ENCODE peak calls at places on chromosomes 1 and 21, in four cellular contexts. One of them, this sample, is unnamed.

GRCh38 chr1:233442392-233442791 is 114.9 kb downstream of the MAP3K21 start:
- DNase-seq in endothelial cell of umbilical vein: no peak
- DNase-seq in H1: no peak
- DNase-seq in hepatocyte: no peak
- DNase-seq in this sample: no peak

GRCh38 chr1:4825841-4826450 is 171.5 kb downstream of the AJAP1 start:
- DNase-seq in H1: no peak
- DNase-seq in hepatocyte: peak
- DNase-seq in endothelial cell of umbilical vein: no peak
- DNase-seq in this sample: peak

GRCh38 chr1:55860816-55861519 is 645.8 kb upstream of the USP24 start:
- DNase-seq in hepatocyte: peak
- DNase-seq in endothelial cell of umbilical vein: peak
- DNase-seq in H1: peak
- DNase-seq in this sample: no peak

GRCh38 chr1:154199563-154199879 is 6.6 kb downstream of the CFAP141 start:
- DNase-seq in hepatocyte: peak
- DNase-seq in endothelial cell of umbilical vein: no peak
- DNase-seq in H1: no peak
- DNase-seq in this sample: no peak

GRCh38 chr1:54107131-54107530 is 45.7 kb downstream of the CDCP2 start:
- DNase-seq in H1: peak
- DNase-seq in endothelial cell of umbilical vein: no peak
- DNase-seq in hepatocyte: no peak
- DNase-seq in this sample: peak

GRCh38 chr1:230509281-230509977 is 83.3 kb upstream of the PGBD5 start:
- DNase-seq in endothelial cell of umbilical vein: no peak
- DNase-seq in hepatocyte: peak
- DNase-seq in H1: no peak
- DNase-seq in this sample: no peak

GRCh38 chr1:34681481-34682451 is 73.1 kb upstream of the GJB5 start:
- DNase-seq in endothelial cell of umbilical vein: peak
- DNase-seq in H1: peak
- DNase-seq in hepatocyte: peak
- DNase-seq in this sample: peak

GRCh38 chr21:28675265-28676041 is 317.2 kb downstream of the LTN1 start:
- DNase-seq in hepatocyte: no peak
- DNase-seq in H1: no peak
- DNase-seq in endothelial cell of umbilical vein: peak
- DNase-seq in this sample: no peak

GRCh38 chr1:204334455-204334854 is 25.3 kb downstream of the PLEKHA6 start:
- DNase-seq in H1: no peak
- DNase-seq in endothelial cell of umbilical vein: no peak
- DNase-seq in hepatocyte: no peak
- DNase-seq in this sample: no peak

GRCh38 chr1:229803601-229804217 is 177.7 kb downstream of the URB2 start:
- DNase-seq in hepatocyte: peak
- DNase-seq in H1: no peak
- DNase-seq in endothelial cell of umbilical vein: no peak
- DNase-seq in this sample: no peak

GRCh38 chr21:38402795-38403194 is 95.5 kb downstream of the ERG start:
- DNase-seq in endothelial cell of umbilical vein: no peak
- DNase-seq in hepatocyte: no peak
- DNase-seq in H1: no peak
- DNase-seq in this sample: no peak

GRCh38 chr1:67298762-67299161 is 8.9 kb upstream of the IL12RB2 start:
- DNase-seq in endothelial cell of umbilical vein: no peak
- DNase-seq in hepatocyte: no peak
- DNase-seq in H1: no peak
- DNase-seq in this sample: peak

GRCh38 chr1:187342495-187342894 is 513.7 kb downstream of the PLA2G4A start:
- DNase-seq in H1: no peak
- DNase-seq in endothelial cell of umbilical vein: no peak
- DNase-seq in hepatocyte: no peak
- DNase-seq in this sample: no peak

GRCh38 chr1:45883633-45884032 is 80.2 kb downstream of the MAST2 start:
- DNase-seq in endothelial cell of umbilical vein: no peak
- DNase-seq in H1: no peak
- DNase-seq in hepatocyte: no peak
- DNase-seq in this sample: no peak

GRCh38 chr1:45037456-45037855 is 25.4 kb downstream of the UROD start:
- DNase-seq in hepatocyte: peak
- DNase-seq in H1: no peak
- DNase-seq in endothelial cell of umbilical vein: no peak
- DNase-seq in this sample: no peak

GRCh38 chr1:10614377-10615225 is 139.9 kb downstream of the PEX14 start:
- DNase-seq in H1: no peak
- DNase-seq in endothelial cell of umbilical vein: no peak
- DNase-seq in hepatocyte: no peak
- DNase-seq in this sample: no peak

GRCh38 chr1:27858949-27859576 is 13.3 kb upstream of the THEMIS2 start:
- DNase-seq in H1: no peak
- DNase-seq in hepatocyte: no peak
- DNase-seq in endothelial cell of umbilical vein: no peak
- DNase-seq in this sample: no peak

GRCh38 chr1:184504695-184505338 is 118.0 kb downstream of the C1orf21 start:
- DNase-seq in endothelial cell of umbilical vein: no peak
- DNase-seq in hepatocyte: no peak
- DNase-seq in H1: no peak
- DNase-seq in this sample: no peak

GRCh38 chr1:15218287-15219279 is 28.4 kb upstream of the FHAD1 start:
- DNase-seq in H1: no peak
- DNase-seq in hepatocyte: no peak
- DNase-seq in endothelial cell of umbilical vein: peak
- DNase-seq in this sample: no peak

GRCh38 chr1:42146916-42147320 is 6.3 kb upstream of the GUCA2B start:
- DNase-seq in H1: peak
- DNase-seq in hepatocyte: peak
- DNase-seq in endothelial cell of umbilical vein: peak
- DNase-seq in this sample: peak

GRCh38 chr1:31788825-31789256 is 24.7 kb upstream of the ADGRB2 start:
- DNase-seq in hepatocyte: no peak
- DNase-seq in H1: peak
- DNase-seq in endothelial cell of umbilical vein: no peak
- DNase-seq in this sample: no peak

GRCh38 chr1:102190429-102190828 is 193.7 kb upstream of the OLFM3 start:
- DNase-seq in hepatocyte: no peak
- DNase-seq in endothelial cell of umbilical vein: no peak
- DNase-seq in H1: no peak
- DNase-seq in this sample: no peak

GRCh38 chr1:46652321-46653100 is 15.7 kb downstream of the ATPAF1 start:
- DNase-seq in endothelial cell of umbilical vein: no peak
- DNase-seq in hepatocyte: no peak
- DNase-seq in H1: no peak
- DNase-seq in this sample: no peak

GRCh38 chr1:1631793-1632420 is at the start of gene MMP23B:
- DNase-seq in hepatocyte: peak
- DNase-seq in H1: peak
- DNase-seq in endothelial cell of umbilical vein: no peak
- DNase-seq in this sample: no peak
- TF ChIP-seq EZH2 in hepatocyte: peak
- TF ChIP-seq EZH2 in H1: no peak
- TF ChIP-seq EZH2 in endothelial cell of umbilical vein: peak
- TF ChIP-seq EZH2 in this sample: no peak

DNA sequence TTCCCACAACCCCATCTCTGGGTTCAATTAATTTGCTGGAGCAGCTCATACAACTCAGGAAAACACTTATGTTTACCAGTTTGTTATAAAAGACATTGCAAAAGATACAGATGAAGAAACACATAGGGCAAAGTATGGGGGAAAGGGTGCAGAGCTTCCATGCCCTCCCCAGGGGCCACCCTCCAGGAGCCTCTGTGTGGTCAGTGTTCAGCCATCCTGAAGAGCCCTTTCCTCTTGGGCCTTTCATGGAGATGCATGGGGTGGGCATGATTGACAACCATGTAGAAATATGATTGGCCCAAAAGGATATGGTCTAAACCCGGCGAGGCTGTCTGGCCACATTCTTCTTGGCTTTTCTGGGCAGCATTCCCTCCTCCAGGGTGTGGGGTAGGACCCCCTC is 56.8 kb upstream of the PDE9A start:
- DNase-seq in H1: no peak
- DNase-seq in endothelial cell of umbilical vein: no peak
- DNase-seq in hepatocyte: no peak
- DNase-seq in this sample: no peak
- TF ChIP-seq EZH2 in H1: no peak
- TF ChIP-seq EZH2 in endothelial cell of umbilical vein: no peak
- TF ChIP-seq EZH2 in hepatocyte: no peak
- TF ChIP-seq EZH2 in this sample: no peak

DNA sequence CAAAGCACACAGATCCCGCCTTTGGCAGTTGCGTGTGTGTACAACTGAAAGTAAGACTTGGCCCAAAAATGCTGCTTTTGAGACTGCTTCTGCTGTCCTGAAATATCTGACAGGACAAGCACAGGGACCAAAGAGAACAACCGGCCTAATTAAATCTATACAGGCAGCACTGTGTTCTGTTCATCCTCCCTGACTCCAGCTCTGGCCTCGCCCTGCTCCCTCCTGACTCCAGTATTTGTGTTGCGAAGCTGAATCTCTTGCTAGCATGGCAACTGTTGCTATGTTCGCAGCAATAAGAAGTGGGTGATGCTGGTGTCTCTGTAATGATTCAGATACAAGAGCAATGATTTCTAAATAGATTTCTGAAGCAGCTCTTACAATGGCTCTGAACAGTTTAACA is 7.3 kb downstream of the LRRC53 start:
- DNase-seq in hepatocyte: peak
- DNase-seq in H1: no peak
- DNase-seq in endothelial cell of umbilical vein: no peak
- DNase-seq in this sample: no peak
- TF ChIP-seq EZH2 in hepatocyte: no peak
- TF ChIP-seq EZH2 in H1: no peak
- TF ChIP-seq EZH2 in endothelial cell of umbilical vein: no peak
- TF ChIP-seq EZH2 in this sample: no peak

DNA sequence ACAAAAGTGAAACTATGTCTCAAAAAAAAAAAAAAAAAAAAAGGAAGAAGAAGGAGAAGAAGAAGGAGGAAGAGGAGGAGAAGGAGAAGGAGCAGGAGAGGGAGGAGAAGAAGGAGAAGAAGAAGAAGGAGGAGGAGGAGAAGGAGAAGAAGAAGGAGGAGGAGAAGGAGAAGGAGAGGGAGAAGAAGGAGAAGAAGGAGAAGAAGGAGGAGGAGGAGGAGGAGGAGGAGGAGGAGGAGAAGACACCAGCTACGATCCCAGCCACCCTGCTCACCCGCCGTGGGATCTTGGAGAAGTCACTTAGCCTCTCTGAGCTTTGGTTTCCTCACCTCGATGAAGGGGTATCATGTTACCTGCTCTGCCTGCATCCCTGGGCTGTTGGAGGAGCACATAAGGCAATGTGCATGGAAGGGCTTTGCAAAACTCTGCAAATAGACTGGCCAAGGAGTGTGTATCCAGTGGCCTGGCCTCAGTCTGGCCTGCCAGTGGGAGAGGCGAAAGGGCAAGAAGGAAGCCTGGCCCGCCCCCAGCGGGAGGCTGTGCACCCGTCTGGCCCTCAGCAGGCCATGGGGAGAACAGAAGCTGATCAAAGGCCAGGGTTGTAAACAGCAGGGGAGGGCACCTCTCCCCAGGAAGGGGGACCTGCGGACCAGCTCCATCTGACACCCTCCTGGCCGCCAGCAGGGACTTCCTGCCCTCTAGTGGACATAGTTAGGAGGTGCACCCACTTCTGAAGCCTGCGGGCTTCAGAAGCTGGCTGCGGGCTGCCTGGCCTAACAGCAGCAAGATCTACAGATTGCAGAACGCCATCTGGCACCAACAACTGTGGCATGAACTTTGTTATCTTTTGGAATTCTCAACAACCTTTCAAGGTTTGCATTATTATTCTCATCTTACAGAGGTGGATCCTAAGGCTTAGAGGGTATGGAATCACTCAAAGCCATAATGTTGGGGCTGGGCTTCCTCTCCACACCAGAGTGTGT is 19.2 kb upstream of the CDK18 start:
- DNase-seq in endothelial cell of umbilical vein: peak
- DNase-seq in hepatocyte: peak
- DNase-seq in H1: peak
- DNase-seq in this sample: peak
- TF ChIP-seq EZH2 in endothelial cell of umbilical vein: no peak
- TF ChIP-seq EZH2 in hepatocyte: no peak
- TF ChIP-seq EZH2 in H1: no peak
- TF ChIP-seq EZH2 in this sample: no peak

DNA sequence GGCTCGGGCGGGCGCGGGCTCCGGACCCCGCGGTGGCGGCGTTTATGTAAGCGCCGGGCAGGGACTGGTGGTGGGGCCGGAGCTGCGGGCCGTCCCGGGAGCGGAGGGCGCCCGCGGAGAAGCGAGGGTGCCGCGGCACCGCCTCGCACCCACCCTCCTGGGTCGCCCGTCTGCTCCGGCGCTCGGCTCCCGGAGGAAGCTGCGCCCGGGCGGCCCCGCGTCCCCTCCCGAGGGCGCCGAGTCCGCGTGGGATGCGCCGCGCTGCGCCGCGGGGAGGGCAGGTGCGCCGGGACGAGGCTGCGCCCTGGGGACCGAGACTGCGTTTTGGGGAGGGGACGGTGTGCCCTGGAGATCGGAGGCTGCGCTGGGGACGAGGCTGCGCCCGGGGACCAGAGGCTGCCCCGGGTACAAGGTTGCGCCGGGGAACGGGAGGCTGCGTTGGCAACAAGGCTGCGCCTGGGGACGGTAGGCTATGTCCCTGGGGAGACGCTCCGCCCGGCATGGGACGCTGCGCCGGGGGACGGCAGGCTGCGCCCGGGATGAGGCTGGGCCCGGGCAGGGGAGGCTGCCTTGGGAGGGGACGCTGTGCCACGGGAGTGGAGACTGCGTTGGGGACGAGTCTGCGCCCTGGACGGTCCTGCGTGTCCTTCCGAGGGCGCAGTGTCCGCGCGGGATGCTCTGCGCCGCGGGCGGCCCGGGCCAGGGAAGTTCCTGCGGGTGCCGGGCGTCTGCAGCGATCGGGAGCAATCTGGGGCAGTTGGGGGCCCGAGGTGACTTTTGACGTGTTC is 632 bp downstream of the ADARB1 start:
- DNase-seq in H1: peak
- DNase-seq in hepatocyte: peak
- DNase-seq in endothelial cell of umbilical vein: peak
- DNase-seq in this sample: peak
- TF ChIP-seq EZH2 in H1: peak
- TF ChIP-seq EZH2 in hepatocyte: no peak
- TF ChIP-seq EZH2 in endothelial cell of umbilical vein: no peak
- TF ChIP-seq EZH2 in this sample: no peak

DNA sequence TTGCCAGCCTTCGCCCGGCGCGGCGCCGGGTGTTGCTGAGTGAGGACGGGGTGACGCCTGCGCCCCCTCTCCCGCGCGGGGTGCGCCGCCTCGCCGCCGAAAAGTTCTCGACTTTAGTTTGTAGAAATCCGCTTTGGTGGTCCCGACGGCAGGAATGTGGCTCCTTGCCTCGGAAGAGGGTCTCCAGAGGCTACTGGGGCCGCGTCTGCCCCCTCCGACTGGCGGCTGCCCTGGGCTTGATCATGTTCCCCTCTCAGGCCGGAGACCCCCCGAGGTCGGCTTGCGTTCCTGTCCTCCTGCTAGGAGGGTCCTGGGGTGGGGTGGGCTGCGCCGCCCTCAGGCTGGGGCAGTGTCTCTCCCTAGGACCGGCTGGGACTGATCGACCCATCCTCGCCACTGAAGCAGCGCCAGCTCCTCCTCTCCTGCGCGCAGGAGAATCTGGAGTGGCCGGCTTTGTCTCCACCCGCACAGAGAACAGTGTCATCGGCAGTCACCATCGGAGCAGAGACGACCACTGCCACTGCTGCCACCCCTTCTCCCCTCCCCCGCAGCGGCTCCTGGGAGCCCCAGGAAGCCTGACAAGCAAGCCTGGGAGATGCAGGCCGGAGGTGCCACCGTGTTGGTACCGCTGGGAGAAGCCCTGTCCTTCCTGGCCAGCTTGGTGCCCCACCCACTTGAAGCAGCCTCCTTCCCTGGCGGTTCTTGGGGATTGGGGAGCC is 554 bp upstream of the SLC30A2 start:
- DNase-seq in hepatocyte: no peak
- DNase-seq in endothelial cell of umbilical vein: no peak
- DNase-seq in H1: peak
- DNase-seq in this sample: no peak
- TF ChIP-seq EZH2 in hepatocyte: no peak
- TF ChIP-seq EZH2 in endothelial cell of umbilical vein: peak
- TF ChIP-seq EZH2 in H1: peak
- TF ChIP-seq EZH2 in this sample: no peak

This sample was measured in A673.